ENCODE peak calls at places on chromosomes 3 and 15, in six cellular contexts. S is GF-D8, Y is HS-5, F is H54, I is heart right ventricle, J is brain microvascular endothelial cell. N is an unnamed sample.

GRCh38 chr3:49872801-49873281 is 3.1 kb upstream of the CAMKV start:
- DNase-seq in S (no peak), Y (no peak), F (no peak), I (no peak), J (no peak), N (no peak)

GRCh38 chr15:65132841-65133549 is 613 bp downstream of the PDCD7 start:
- DNase-seq in S (no peak), Y (no peak), F (peak; percentile 35), I (peak; percentile 30), J (peak; percentile 43), N (peak; percentile 77)

GRCh38 chr3:14208977-14209394 is 30.4 kb downstream of the LSM3 start:
- DNase-seq in S (no peak), Y (no peak), F (no peak), I (no peak), J (peak; percentile 44), N (no peak)

GRCh38 chr3:175111036-175111435 is 251.9 kb downstream of the NAALADL2 start:
- DNase-seq in S (no peak), Y (no peak), F (no peak), I (no peak), J (peak; percentile 40), N (no peak)

GRCh38 chr15:25451501-25451900 is 12.7 kb upstream of the UBE3A start:
- DNase-seq in S (no peak), Y (no peak), F (no peak), I (no peak), J (no peak), N (no peak)

GRCh38 chr3:126034481-126035361 is 49.2 kb downstream of the SLC41A3 start:
- DNase-seq in S (no peak), Y (no peak), F (no peak), I (no peak), J (no peak), N (peak; percentile 6)

GRCh38 chr15:95975212-95975611 is 355.3 kb upstream of the NR2F2 start:
- DNase-seq in S (no peak), Y (no peak), F (no peak), I (no peak), J (no peak), N (no peak)

GRCh38 chr3:192896208-192896607 is 21.4 kb downstream of the MB21D2 start:
- DNase-seq in S (no peak), Y (no peak), F (no peak), I (no peak), J (no peak), N (no peak)

GRCh38 chr15:36323607-36324006 is 255.8 kb upstream of the CDIN1 start:
- DNase-seq in S (no peak), Y (no peak), F (no peak), I (no peak), J (no peak), N (no peak)

GRCh38 chr3:46378426-46378942 is 7.7 kb downstream of the CCR5 start:
- DNase-seq in S (peak; percentile 37), Y (no peak), F (peak; percentile 45), I (peak; percentile 66), J (peak; percentile 58), N (peak; percentile 69)

GRCh38 chr3:165383381-165383780 is 187.2 kb upstream of the SLITRK3 start:
- DNase-seq in S (no peak), Y (no peak), F (peak; percentile 14), I (no peak), J (no peak), N (no peak)

GRCh38 chr15:89964555-89964954 is 36.6 kb upstream of the ZNF710 start:
- DNase-seq in S (peak; percentile 56), Y (no peak), F (no peak), I (no peak), J (no peak), N (no peak)

GRCh38 chr3:157098121-157098822 is 61.7 kb downstream of the CCNL1 start:
- DNase-seq in S (no peak), Y (no peak), F (no peak), I (no peak), J (no peak), N (no peak)

GRCh38 chr3:191412764-191413163 is 48.2 kb upstream of the PYDC2 start:
- DNase-seq in S (no peak), Y (peak; percentile 89), F (peak; percentile 18), I (no peak), J (peak; percentile 91), N (peak; percentile 30)

GRCh38 chr3:180804871-180805430 is 107.5 kb upstream of the FXR1 start:
- DNase-seq in S (no peak), Y (peak; percentile 16), F (no peak), I (no peak), J (peak; percentile 37), N (no peak)

GRCh38 chr15:55894406-55894965 is 98.9 kb downstream of the NEDD4 start:
- DNase-seq in S (no peak), Y (no peak), F (no peak), I (no peak), J (no peak), N (no peak)

GRCh38 chr3:72186485-72186864 is 401.5 kb upstream of the PROK2 start:
- DNase-seq in S (no peak), Y (peak; percentile 44), F (no peak), I (no peak), J (peak; percentile 25), N (no peak)

GRCh38 chr3:156518726-156519125 is 36.2 kb downstream of the SSR3 start:
- DNase-seq in S (no peak), Y (no peak), F (no peak), I (no peak), J (no peak), N (no peak)

GRCh38 chr3:104145164-104145563 is 1221.5 kb upstream of the ALCAM start:
- DNase-seq in S (no peak), Y (no peak), F (no peak), I (no peak), J (no peak), N (no peak)

GRCh38 chr15:59299919-59300617 is 72.6 kb downstream of the MYO1E start:
- DNase-seq in S (peak; percentile 61), Y (peak; percentile 96), F (peak; percentile 50), I (peak; percentile 20), J (peak; percentile 96), N (no peak)

GRCh38 chr3:159593927-159594605 is 394.6 kb upstream of the IL12A start:
- DNase-seq in S (no peak), Y (no peak), F (no peak), I (no peak), J (no peak), N (no peak)

GRCh38 chr3:133269393-133269792 is 130.5 kb upstream of the BFSP2 start:
- DNase-seq in S (no peak), Y (no peak), F (no peak), I (no peak), J (no peak), N (peak; percentile 33)

GRCh38 chr15:42547926-42548257 is 701 bp downstream of the LRRC57 start:
- DNase-seq in S (no peak), Y (no peak), F (peak; percentile 9), I (no peak), J (no peak), N (no peak)

GRCh38 chr15:89401636-89402252 is 67.1 kb upstream of the POLG start:
- DNase-seq in S (no peak), Y (no peak), F (peak; percentile 51), I (no peak), J (peak; percentile 62), N (no peak)

GRCh38 chr15:48250640-48251076 is 44.6 kb downstream of the SLC12A1 start:
- DNase-seq in S (no peak), Y (peak; percentile 53), F (peak; percentile 4), I (no peak), J (peak; percentile 79), N (peak; percentile 56)

N was measured in D341Med.